ENCODE peak calls at places on chromosomes 6 and 20, in six cellular contexts. T, Z, F, J, K and I are unnamed samples.

GRCh38 chr6:102848796-102849195 is 1455.3 kb downstream of the GRIK2 start:
- DNase-seq in K (no peak), J (no peak), F (no peak), T (no peak), Z (no peak), I (no peak)

GRCh38 chr6:37097335-37097734 is 72.6 kb upstream of the PIM1 start:
- DNase-seq in F (no peak), T (no peak), J (no peak), Z (no peak), K (no peak), I (no peak)

GRCh38 chr6:124738496-124738895 is 223.7 kb upstream of the RNF217 start:
- DNase-seq in J (no peak), T (no peak), K (no peak), F (no peak), Z (no peak), I (peak)

GRCh38 chr20:61608275-61609085 is 356.4 kb downstream of the CDH4 start:
- DNase-seq in T (no peak), J (peak), F (no peak), K (no peak), Z (no peak), I (no peak)

GRCh38 chr6:47146426-47147174 is 104.5 kb upstream of the ADGRF1 start:
- DNase-seq in F (no peak), T (no peak), K (no peak), Z (no peak), J (peak), I (no peak)

GRCh38 chr6:34301408-34301807 is 52.6 kb upstream of the SMIM29 start:
- DNase-seq in F (no peak), T (no peak), Z (no peak), J (peak), K (no peak), I (no peak)

GRCh38 chr6:41655706-41656668 is 17.7 kb downstream of the MDFI start:
- DNase-seq in K (no peak), F (no peak), Z (peak), J (peak), T (no peak), I (no peak)

GRCh38 chr6:155412335-155412734 is 43.3 kb downstream of the NOX3 start:
- DNase-seq in F (no peak), Z (no peak), K (no peak), T (no peak), J (peak), I (no peak)

GRCh38 chr6:21163110-21163837 is 430.3 kb upstream of the SOX4 start:
- DNase-seq in Z (no peak), F (no peak), K (no peak), T (no peak), J (peak), I (no peak)